ENCODE peak calls at places on chromosome 22, in seven cellular contexts. S, V, D, M, X, Y and W are unnamed samples.

GRCh38 chr22:29716814-29717213 is 3.0 kb upstream of the CABP7 start:
- DNase-seq in S (peak; percentile 81), V (peak; percentile 41), D (no peak), M (peak; percentile 92), X (no peak), Y (peak; percentile 87), W (peak; percentile 85)

GRCh38 chr22:42268852-42269406 is 1.5 kb downstream of the TCF20 start:
- DNase-seq in S (no peak), V (no peak), D (no peak), M (no peak), X (no peak), Y (peak; percentile 36), W (peak; percentile 27)

GRCh38 chr22:26889794-26890193 is 232.4 kb downstream of the MIAT start:
- DNase-seq in S (no peak), V (no peak), D (no peak), M (no peak), X (no peak), Y (peak; percentile 52), W (no peak)

GRCh38 chr22:27381960-27382742 is 419.4 kb downstream of the MN1 start:
- DNase-seq in S (no peak), V (no peak), D (no peak), M (no peak), X (no peak), Y (no peak), W (no peak)

GRCh38 chr22:38868886-38869381 is 3.1 kb downstream of the CBX6 start:
- DNase-seq in S (peak; percentile 83), V (peak; percentile 81), D (peak; percentile 68), M (peak; percentile 89), X (peak; percentile 56), Y (peak; percentile 91), W (peak; percentile 87)

GRCh38 chr22:43580351-43580750 is 168.5 kb downstream of the MPPED1 start:
- DNase-seq in S (no peak), V (no peak), D (no peak), M (no peak), X (no peak), Y (no peak), W (no peak)

GRCh38 chr22:39239561-39240423 is 5.0 kb downstream of the PDGFB start:
- DNase-seq in S (no peak), V (peak; percentile 92), D (no peak), M (no peak), X (peak; percentile 89), Y (no peak), W (no peak)

GRCh38 chr22:20015971-20016733 is 471 bp downstream of the ARVCF start:
- DNase-seq in S (no peak), V (peak; percentile 34), D (no peak), M (peak; percentile 42), X (peak; percentile 16), Y (peak; percentile 35), W (no peak)

GRCh38 chr22:17777005-17777716 is 2.9 kb upstream of the BID start:
- DNase-seq in S (no peak), V (no peak), D (no peak), M (no peak), X (no peak), Y (no peak), W (no peak)

GRCh38 chr22:47083379-47083986 is 321.0 kb downstream of the TBC1D22A start:
- DNase-seq in S (no peak), V (no peak), D (no peak), M (no peak), X (no peak), Y (no peak), W (no peak)

GRCh38 chr22:30830907-30831306 is 136.2 kb downstream of the OSBP2 start:
- DNase-seq in S (no peak), V (peak; percentile 67), D (peak; percentile 70), M (peak; percentile 94), X (no peak), Y (peak; percentile 87), W (peak; percentile 92)

GRCh38 chr22:23684051-23684450 is 6.8 kb upstream of the RGL4 start:
- DNase-seq in S (no peak), V (no peak), D (no peak), M (no peak), X (no peak), Y (no peak), W (no peak)

GRCh38 chr22:44026630-44027511 is 2.8 kb downstream of the PARVB start:
- DNase-seq in S (peak; percentile 45), V (peak; percentile 59), D (no peak), M (no peak), X (no peak), Y (peak; percentile 89), W (peak; percentile 85)

GRCh38 chr22:26558246-26558895 is 31.6 kb downstream of the TPST2 start:
- DNase-seq in S (no peak), V (no peak), D (no peak), M (peak; percentile 57), X (no peak), Y (no peak), W (no peak)